ENCODE peak calls at places on chromosomes 7 and 10, in six cellular contexts. G is DMS153, B is COLO829, S is activated T-cell treated with anti-CD3 and anti-CD28 coated beads for 1 hour, J is AG09309, E is GM12865. Y is an unnamed sample.

GRCh38 chr10:32049113-32049512 is 7.1 kb downstream of the KIF5B start:
- DNase-seq in B (no peak), G (no peak), E (no peak), S (no peak), J (no peak), Y (no peak)

GRCh38 chr7:128860158-128861073 is 2.2 kb upstream of the ATP6V1F start:
- DNase-seq in S (no peak), G (no peak), E (no peak), B (no peak), J (no peak), Y (no peak)

GRCh38 chr7:52249741-52250140 is 785.7 kb upstream of the POM121L12 start:
- DNase-seq in E (no peak), J (no peak), S (no peak), G (no peak), B (no peak), Y (no peak)

GRCh38 chr10:116470768-116471415 is 43.2 kb downstream of the PNLIPRP3 start:
- DNase-seq in J (no peak), B (peak; percentile 10), S (no peak), E (no peak), G (no peak), Y (peak; percentile 45)

GRCh38 chr7:98221611-98222532 is 10.6 kb downstream of the BHLHA15 start:
- DNase-seq in S (no peak), J (no peak), E (no peak), B (no peak), G (no peak), Y (no peak)

GRCh38 chr7:19991936-19992335 is 218.5 kb upstream of the TMEM196 start:
- DNase-seq in E (no peak), J (no peak), G (no peak), B (no peak), S (no peak), Y (no peak)

GRCh38 chr7:140625908-140626868 is 14.4 kb downstream of the DENND2A start:
- DNase-seq in G (no peak), J (peak; percentile 73), B (peak; percentile 79), E (no peak), S (no peak), Y (no peak)

GRCh38 chr7:98202367-98203195 is 8.7 kb upstream of the BHLHA15 start:
- DNase-seq in E (peak; percentile 98), G (no peak), J (no peak), B (no peak), S (peak; percentile 36), Y (no peak)

GRCh38 chr10:98088186-98088971 is 46.1 kb upstream of the R3HCC1L start:
- DNase-seq in B (no peak), E (no peak), S (no peak), G (peak; percentile 75), J (peak; percentile 7), Y (no peak)

GRCh38 chr7:70573202-70573810 is 558.6 kb upstream of the GALNT17 start:
- DNase-seq in G (no peak), J (no peak), E (no peak), S (no peak), B (no peak), Y (no peak)

GRCh38 chr7:30469303-30469702 is 9.3 kb downstream of the NOD1 start:
- DNase-seq in E (no peak), B (peak; percentile 73), J (peak; percentile 99), G (peak; percentile 64), S (no peak), Y (peak; percentile 78)

GRCh38 chr7:135684134-135684533 is 21.8 kb downstream of the STMP1 start:
- DNase-seq in J (no peak), E (no peak), B (peak; percentile 57), S (no peak), G (no peak), Y (no peak)

GRCh38 chr7:45703373-45703821 is 129.2 kb downstream of the ADCY1 start:
- DNase-seq in G (no peak), E (no peak), S (no peak), B (no peak), J (no peak), Y (no peak)

GRCh38 chr10:130973127-130973839 is 338.2 kb downstream of the TCERG1L start:
- DNase-seq in E (no peak), B (no peak), S (no peak), J (no peak), G (no peak), Y (no peak)

GRCh38 chr7:56222866-56223265 is 106.6 kb upstream of the NUPR2 start:
- DNase-seq in B (no peak), S (no peak), J (no peak), G (no peak), E (no peak), Y (no peak)

GRCh38 chr7:87875151-87876039 is 765 bp downstream of the SLC25A40 start:
- DNase-seq in S (no peak), J (no peak), E (peak; percentile 38), G (no peak), B (no peak), Y (no peak)

GRCh38 chr7:154777023-154777422 is 225.9 kb downstream of the PAXIP1 start:
- DNase-seq in B (no peak), J (no peak), S (no peak), E (no peak), G (no peak), Y (no peak)

Y was measured in Calu3.